ENCODE peak calls at places on chromosomes 3 and 15, in four cellular contexts. E is iris pigment epithelial cell, T is NB4, F is NCI-H524 treated with DMSO at 0.1 percent for 48 hours. K is an unnamed sample.

GRCh38 chr15:64246364-64247189 is 83.8 kb upstream of the PPIB start:
- DNase-seq in E (peak; percentile 94), F (no peak), T (peak; percentile 87), K (peak; percentile 93)

GRCh38 chr15:59168536-59168935 is 38.1 kb upstream of the LDHAL6B start:
- DNase-seq in T (peak; percentile 38), E (peak; percentile 74), F (no peak), K (no peak)

GRCh38 chr3:10015476-10015904 is 10.7 kb upstream of the FANCD2 start:
- DNase-seq in T (peak; percentile 69), F (no peak), E (peak; percentile 96), K (no peak)

GRCh38 chr3:112043621-112044201 is 9.2 kb downstream of the TMPRSS7 start:
- DNase-seq in E (peak; percentile 78), T (peak; percentile 70), F (peak; percentile 83), K (peak; percentile 98)

GRCh38 chr3:68239542-68239941 is 585.1 kb upstream of the SUCLG2 start:
- DNase-seq in F (peak; percentile 87), T (no peak), E (no peak), K (peak; percentile 91)

GRCh38 chr15:60070838-60071493 is 66.9 kb downstream of the FOXB1 start:
- DNase-seq in T (no peak), E (peak; percentile 85), F (no peak), K (no peak)

GRCh38 chr3:172047567-172048115 is 8.3 kb downstream of the FNDC3B start:
- DNase-seq in T (no peak), E (no peak), F (no peak), K (no peak)

GRCh38 chr3:131846296-131846924 is 188.4 kb downstream of the CPNE4 start:
- DNase-seq in T (no peak), E (no peak), F (no peak), K (no peak)

GRCh38 chr3:107543666-107544065 is 20.9 kb downstream of the BBX start:
- DNase-seq in T (peak; percentile 34), F (peak; percentile 14), E (peak; percentile 22), K (peak; percentile 43)

GRCh38 chr3:107452436-107452835 is 70.3 kb upstream of the BBX start:
- DNase-seq in F (no peak), T (no peak), E (peak; percentile 82), K (no peak)

GRCh38 chr3:37961622-37962455 is 28.7 kb upstream of the VILL start:
- DNase-seq in F (no peak), E (no peak), T (no peak), K (peak; percentile 32)

GRCh38 chr15:49863431-49864205 is 242.8 kb downstream of the DTWD1 start:
- DNase-seq in T (no peak), E (peak; percentile 95), F (no peak), K (no peak)

GRCh38 chr15:84785053-84785452 is 32.1 kb upstream of the ALPK3 start:
- DNase-seq in E (no peak), F (no peak), T (no peak), K (no peak)

GRCh38 chr3:79415351-79415750 is 352.4 kb downstream of the ROBO1 start:
- DNase-seq in T (no peak), F (no peak), E (peak; percentile 34), K (no peak)

GRCh38 chr3:99789322-99789721 is 28.3 kb upstream of the CMSS1 start:
- DNase-seq in E (peak; percentile 77), F (no peak), T (peak; percentile 49), K (peak; percentile 84)

GRCh38 chr3:42194943-42195510 is 71.0 kb downstream of the CCK start:
- DNase-seq in E (no peak), F (no peak), T (no peak), K (no peak)

GRCh38 chr15:91584895-91585294 is 268.6 kb upstream of the SLCO3A1 start:
- DNase-seq in F (no peak), T (no peak), E (no peak), K (no peak)

GRCh38 chr3:181764544-181764943 is 52.8 kb downstream of the SOX2 start:
- DNase-seq in E (no peak), F (no peak), T (no peak), K (no peak)

GRCh38 chr3:138089091-138089490 is 26.3 kb downstream of the DZIP1L start:
- DNase-seq in E (peak; percentile 76), F (no peak), T (no peak), K (no peak)

GRCh38 chr3:185986201-185986600 is 48.4 kb upstream of the TRA2B start:
- DNase-seq in E (no peak), F (no peak), T (no peak), K (no peak)

GRCh38 chr15:94910166-94910565 is 678.8 kb downstream of the MCTP2 start:
- DNase-seq in T (no peak), F (no peak), E (peak; percentile 25), K (no peak)

GRCh38 chr3:186722457-186722856 is 5.3 kb downstream of the KNG1 start:
- DNase-seq in T (peak; percentile 7), E (no peak), F (no peak), K (peak; percentile 29)

GRCh38 chr15:80967451-80967850 is 22.2 kb downstream of the MESD start:
- DNase-seq in T (no peak), F (no peak), E (peak; percentile 79), K (no peak)

GRCh38 chr15:32717290-32718081 is at the start of gene GREM1:
- DNase-seq in F (no peak), T (no peak), E (no peak), K (no peak)

GRCh38 chr3:25472153-25472552 is 44.1 kb downstream of the RARB start:
- DNase-seq in E (no peak), T (no peak), F (peak; percentile 8), K (peak; percentile 18)

GRCh38 chr3:183572935-183573334 is 17.4 kb upstream of the KLHL6 start:
- DNase-seq in E (no peak), F (no peak), T (no peak), K (no peak)

GRCh38 chr3:129777806-129778205 is 115.7 kb downstream of the TMCC1 start:
- DNase-seq in F (no peak), T (no peak), E (peak; percentile 9), K (no peak)

GRCh38 chr3:195537995-195538394 is 5.1 kb downstream of the PPP1R2 start:
- DNase-seq in T (no peak), F (no peak), E (no peak), K (peak; percentile 37)

GRCh38 chr3:7309707-7310106 is 448.8 kb downstream of the GRM7 start:
- DNase-seq in F (no peak), T (no peak), E (peak; percentile 15), K (no peak)

GRCh38 chr3:159455741-159456181 is 532.9 kb upstream of the IL12A start:
- DNase-seq in T (no peak), F (no peak), E (peak; percentile 28), K (no peak)

GRCh38 chr15:63077952-63078351 is 35.4 kb downstream of the TPM1 start:
- DNase-seq in E (no peak), T (no peak), F (no peak), K (peak; percentile 87)

GRCh38 chr15:70799667-70800450 is 36.5 kb upstream of the UACA start:
- DNase-seq in E (peak; percentile 99), F (no peak), T (no peak), K (no peak)

GRCh38 chr3:122668930-122669730 is 11.5 kb upstream of the PARP14 start:
- DNase-seq in T (peak; percentile 9), E (peak; percentile 77), F (no peak), K (no peak)

GRCh38 chr3:28788571-28788970 is 439.9 kb upstream of the AZI2 start:
- DNase-seq in T (no peak), F (no peak), E (no peak), K (no peak)

GRCh38 chr15:100764778-100765457 is 114.7 kb upstream of the ALDH1A3 start:
- DNase-seq in F (no peak), E (peak; percentile 77), T (no peak), K (no peak)

GRCh38 chr3:196662033-196662432 is 22.5 kb downstream of the NRROS start:
- DNase-seq in E (no peak), F (no peak), T (no peak), K (peak; percentile 46)

GRCh38 chr15:48975713-48976419 is 12.1 kb upstream of the SHC4 start:
- DNase-seq in E (peak; percentile 81), F (peak; percentile 30), T (peak; percentile 85), K (peak; percentile 88)

GRCh38 chr3:127536818-127537810 is 53.4 kb downstream of the TPRA1 start:
- DNase-seq in T (no peak), E (no peak), F (no peak), K (peak; percentile 44)

GRCh38 chr3:43902415-43902814 is 211.7 kb downstream of the ABHD5 start:
- DNase-seq in F (no peak), E (no peak), T (no peak), K (peak; percentile 3)